ENCODE peak calls at places on chromosomes 4 and X, in ten cellular contexts. A is keratinocyte; H is activated CD4-positive, alpha-beta T cell treated with anti-CD3 and anti-CD28 coated beads, Interleukin-2, amount 10 ng/mL, durations not matched to agents 7 days and 5 days; Y is non-pigmented ciliary epithelial cell; G is tibial artery; E is effector memory CD4-positive, alpha-beta T cell; X is NCI-H69; D is NCI-H1694 treated with DMSO at 0.1 percent for 48 hours; U is amniotic stem cell; F is activated naive CD4-positive, alpha-beta T cell treated with anti-CD3 and anti-CD28 coated beads, Interleukin-2, amount 50 U/mL, for 16 hours. W is an unnamed sample.

GRCh38 chr4:71559957-71560541 is 221.2 kb downstream of the SLC4A4 start:
- DNase-seq in A (no peak), H (no peak), Y (peak; percentile 54), G (no peak), E (no peak), X (no peak), D (no peak), U (peak; percentile 2), F (no peak), W (no peak)

GRCh38 chrX:115494133-115494532 is 66.8 kb upstream of the PLS3 start:
- DNase-seq in A (no peak), H (no peak), Y (no peak), G (no peak), E (no peak), X (peak; percentile 87), D (no peak), U (no peak), F (no peak), W (no peak)

GRCh38 chr4:124334119-124334518 is 378.4 kb downstream of the ANKRD50 start:
- DNase-seq in A (peak; percentile 13), H (no peak), Y (peak; percentile 59), G (no peak), E (no peak), X (peak; percentile 76), D (no peak), U (peak; percentile 83), F (no peak), W (no peak)

GRCh38 chr4:80322716-80323115 is 12.8 kb upstream of the CFAP299 start:
- DNase-seq in A (no peak), H (no peak), Y (no peak), G (no peak), E (no peak), X (peak; percentile 66), D (no peak), U (no peak), F (no peak), W (no peak)

GRCh38 chrX:80550722-80551121 is 130.5 kb downstream of the TENT5D start:
- DNase-seq in A (no peak), H (no peak), Y (no peak), G (no peak), E (no peak), X (no peak), D (no peak), U (no peak), F (no peak), W (no peak)

GRCh38 chrX:1462596-1463251 is 10.0 kb upstream of the ASMTL start:
- DNase-seq in A (no peak), H (peak; percentile 81), Y (peak; percentile 37), G (peak; percentile 9), E (peak; percentile 78), X (no peak), D (no peak), U (peak; percentile 16), F (peak; percentile 72), W (no peak)

GRCh38 chr4:11622961-11623725 is 194.4 kb upstream of the HS3ST1 start:
- DNase-seq in A (no peak), H (no peak), Y (no peak), G (no peak), E (no peak), X (no peak), D (no peak), U (no peak), F (no peak), W (no peak)

GRCh38 chr4:131091896-131092295 is 1995.9 kb downstream of the C4orf33 start:
- DNase-seq in A (no peak), H (no peak), Y (peak; percentile 5), G (no peak), E (no peak), X (peak; percentile 61), D (peak; percentile 63), U (peak; percentile 44), F (no peak), W (no peak)

GRCh38 chrX:3638280-3638873 is 75.1 kb downstream of the PRKX start:
- DNase-seq in A (no peak), H (peak; percentile 41), Y (no peak), G (no peak), E (no peak), X (peak; percentile 29), D (peak; percentile 12), U (peak; percentile 22), F (peak; percentile 22), W (peak; percentile 74)

GRCh38 chr4:15947684-15948083 is 9.1 kb upstream of the FGFBP1 start:
- DNase-seq in A (no peak), H (no peak), Y (no peak), G (no peak), E (no peak), X (no peak), D (no peak), U (no peak), F (no peak), W (no peak)

GRCh38 chr4:2338754-2339457 is 77.0 kb upstream of the MXD4 start:
- DNase-seq in A (no peak), H (peak; percentile 2), Y (no peak), G (no peak), E (no peak), X (no peak), D (no peak), U (no peak), F (no peak), W (no peak)

GRCh38 chr4:13102344-13102743 is 381.8 kb downstream of the RAB28 start:
- DNase-seq in A (no peak), H (no peak), Y (no peak), G (no peak), E (no peak), X (peak; percentile 6), D (no peak), U (no peak), F (no peak), W (no peak)

GRCh38 chr4:18369561-18369960 is 348.0 kb upstream of the LCORL start:
- DNase-seq in A (no peak), H (no peak), Y (no peak), G (no peak), E (no peak), X (no peak), D (no peak), U (no peak), F (no peak), W (no peak)

GRCh38 chr4:147076179-147076578 is 130.5 kb upstream of the TTC29 start:
- DNase-seq in A (no peak), H (no peak), Y (no peak), G (no peak), E (no peak), X (no peak), D (no peak), U (no peak), F (no peak), W (no peak)

GRCh38 chr4:88054229-88054628 is 46.8 kb downstream of the PKD2 start:
- DNase-seq in A (no peak), H (no peak), Y (no peak), G (no peak), E (no peak), X (no peak), D (no peak), U (no peak), F (no peak), W (no peak)

GRCh38 chr4:11543710-11544109 is 115.0 kb upstream of the HS3ST1 start:
- DNase-seq in A (peak; percentile 53), H (no peak), Y (peak; percentile 55), G (no peak), E (no peak), X (no peak), D (no peak), U (no peak), F (no peak), W (no peak)

GRCh38 chrX:47628980-47629379 is 750 bp downstream of the CFP start:
- DNase-seq in A (no peak), H (peak; percentile 33), Y (no peak), G (no peak), E (no peak), X (peak; percentile 26), D (no peak), U (no peak), F (no peak), W (no peak)

GRCh38 chr4:113674251-113674650 is 87.3 kb downstream of the CAMK2D start:
- DNase-seq in A (no peak), H (no peak), Y (no peak), G (no peak), E (no peak), X (peak; percentile 35), D (no peak), U (no peak), F (no peak), W (no peak)

GRCh38 chr4:101953949-101954348 is 163.4 kb downstream of the BANK1 start:
- DNase-seq in A (peak; percentile 65), H (no peak), Y (peak; percentile 40), G (no peak), E (no peak), X (no peak), D (peak; percentile 47), U (no peak), F (no peak), W (no peak)

GRCh38 chrX:71872542-71873458 is 37.8 kb upstream of the NHSL2 start:
- DNase-seq in A (no peak), H (no peak), Y (no peak), G (no peak), E (no peak), X (no peak), D (no peak), U (no peak), F (no peak), W (no peak)

GRCh38 chr4:38266616-38267015 is 306.4 kb downstream of the PTTG2 start:
- DNase-seq in A (peak; percentile 1), H (no peak), Y (no peak), G (no peak), E (no peak), X (peak; percentile 15), D (no peak), U (peak; percentile 7), F (peak; percentile 32), W (peak; percentile 30)

GRCh38 chr4:3385719-3386440 is 55.9 kb upstream of the HGFAC start:
- DNase-seq in A (peak; percentile 76), H (no peak), Y (no peak), G (peak; percentile 17), E (no peak), X (no peak), D (no peak), U (no peak), F (no peak), W (no peak)

GRCh38 chr4:65083076-65083475 is 587.2 kb downstream of the EPHA5 start:
- DNase-seq in A (no peak), H (no peak), Y (no peak), G (no peak), E (no peak), X (no peak), D (no peak), U (no peak), F (no peak), W (no peak)

GRCh38 chr4:126404549-126404948 is 1089.8 kb downstream of the FAT4 start:
- DNase-seq in A (no peak), H (no peak), Y (no peak), G (no peak), E (no peak), X (no peak), D (no peak), U (no peak), F (no peak), W (no peak)

GRCh38 chrX:151973262-151973661 is 1.2 kb downstream of the GABRE start:
- DNase-seq in A (no peak), H (no peak), Y (no peak), G (no peak), E (no peak), X (no peak), D (no peak), U (no peak), F (no peak), W (no peak)

GRCh38 chrX:15242899-15243555 is 26.9 kb downstream of the ASB9 start:
- DNase-seq in A (no peak), H (peak; percentile 53), Y (peak; percentile 13), G (no peak), E (no peak), X (peak; percentile 55), D (peak; percentile 33), U (peak; percentile 27), F (peak; percentile 38), W (peak; percentile 65)

GRCh38 chr4:172554588-172554987 is 614.0 kb upstream of the GALNT7 start:
- DNase-seq in A (no peak), H (no peak), Y (no peak), G (no peak), E (no peak), X (no peak), D (no peak), U (no peak), F (no peak), W (no peak)

GRCh38 chr4:105979506-105979905 is 84.2 kb downstream of the NPNT start:
- DNase-seq in A (no peak), H (no peak), Y (no peak), G (no peak), E (no peak), X (no peak), D (no peak), U (no peak), F (no peak), W (no peak)